ENCODE peak calls at places on chromosomes 1 and 21, in ten cellular contexts. X is NT2/D1; C is neural progenitor cell; P is SJSA1; V is right atrium auricular region; R is left ventricle myocardium inferior; K is CD8-positive, alpha-beta T cell; S is kidney; B is CD4-positive, CD25-positive, alpha-beta regulatory T cell; N is thyroid gland. U is an unnamed sample. For H3K4me1, the result is how much of the 10 kb centered on the place peaks cover.

GRCh38 chr21:19908386-19908785 is 1089.8 kb upstream of the NCAM2 start:
- DNase-seq in X (no peak), C (no peak), P (no peak), V (no peak), R (no peak), K (no peak), S (no peak), B (no peak), N (no peak), U (no peak)

GRCh38 chr1:64963466-64963865 is 2.9 kb downstream of the JAK1 start:
- DNase-seq in X (no peak), C (no peak), P (no peak), V (no peak), R (no peak), K (no peak), S (no peak), B (no peak), N (no peak), U (no peak)

GRCh38 chr1:218666263-218666662 is 321.1 kb downstream of the TGFB2 start:
- DNase-seq in X (no peak), C (no peak), P (no peak), V (no peak), R (no peak), K (no peak), S (no peak), B (no peak), N (no peak), U (no peak)

GRCh38 chr21:42061866-42062542 is 9.1 kb upstream of the UMODL1 start:
- DNase-seq in X (no peak), C (peak), P (no peak), V (no peak), R (no peak), K (peak), S (peak), B (peak), N (no peak), U (no peak)

GRCh38 chr1:170520601-170521000 is 11.4 kb upstream of the GORAB start:
- DNase-seq in X (no peak), C (no peak), P (no peak), V (no peak), R (no peak), K (no peak), S (no peak), B (no peak), N (no peak), U (no peak)

GRCh38 chr1:27605796-27606707 is 2.1 kb upstream of the AHDC1 start:
- DNase-seq in X (peak), C (peak), P (peak), V (no peak), R (no peak), K (peak), S (no peak), B (peak), N (peak), U (peak)

GRCh38 chr1:50422946-50423669 is at the start of gene DMRTA2:
- DNase-seq in X (no peak), C (peak), P (peak), V (no peak), R (no peak), K (no peak), S (peak), B (no peak), N (no peak), U (no peak)

GRCh38 chr1:94258873-94259331 is 21.5 kb upstream of the ARHGAP29 start:
- DNase-seq in X (no peak), C (no peak), P (peak), V (peak), R (no peak), K (no peak), S (no peak), B (no peak), N (peak), U (peak)

GRCh38 chr1:165828581-165829329 is 1.3 kb downstream of the UCK2 start:
- DNase-seq in X (peak), C (peak), P (peak), V (no peak), R (peak), K (no peak), S (peak), B (no peak), N (peak), U (peak)

GRCh38 chr1:163357378-163357777 is 35.6 kb downstream of the NUF2 start:
- DNase-seq in X (no peak), C (no peak), P (peak), V (no peak), R (no peak), K (no peak), S (no peak), B (no peak), N (no peak), U (no peak)

GRCh38 chr1:235486321-235486720 is 17.9 kb downstream of the B3GALNT2 start:
- DNase-seq in X (no peak), C (no peak), P (no peak), V (no peak), R (no peak), K (no peak), S (no peak), B (no peak), N (no peak), U (no peak)

GRCh38 chr1:6274102-6274501 is 13.2 kb upstream of the GPR153 start:
- DNase-seq in X (no peak), C (peak), P (no peak), V (no peak), R (no peak), K (no peak), S (no peak), B (no peak), N (no peak), U (no peak)

GRCh38 chr1:212477014-212477679 is 44.4 kb downstream of the NENF start:
- DNase-seq in X (peak), C (peak), P (peak), V (peak), R (peak), K (peak), S (peak), B (peak), N (peak), U (peak)

GRCh38 chr1:208844158-208844557 is 600.0 kb upstream of the PLXNA2 start:
- DNase-seq in X (no peak), C (no peak), P (no peak), V (no peak), R (no peak), K (no peak), S (no peak), B (no peak), N (no peak), U (no peak)

GRCh38 chr1:10510520-10511493 is 36.1 kb downstream of the PEX14 start:
- DNase-seq in X (no peak), C (no peak), P (peak), V (no peak), R (no peak), K (peak), S (no peak), B (peak), N (no peak), U (peak)

GRCh38 chr1:2213576-2214505 is 14.3 kb upstream of the SKI start:
- DNase-seq in X (no peak), C (no peak), P (no peak), V (peak), R (peak), K (no peak), S (peak), B (no peak), N (peak), U (no peak)

GRCh38 chr1:202571719-202572339 is 138.4 kb downstream of the SYT2 start:
- DNase-seq in X (no peak), C (peak), P (peak), V (no peak), R (no peak), K (no peak), S (no peak), B (peak), N (peak), U (no peak)

GRCh38 chr1:177780096-177780700 is 189.7 kb downstream of the SEC16B start:
- DNase-seq in X (peak), C (peak), P (peak), V (no peak), R (no peak), K (no peak), S (no peak), B (no peak), N (no peak), U (no peak)

GRCh38 chr1:113205980-113206766 is 133.2 kb downstream of the LRIG2 start:
- DNase-seq in X (no peak), C (no peak), P (no peak), V (no peak), R (no peak), K (no peak), S (no peak), B (no peak), N (peak), U (peak)

GRCh38 chr21:45497846-45498645 is 44.2 kb downstream of the SLC19A1 start:
- DNase-seq in X (no peak), C (no peak), P (no peak), V (no peak), R (peak), K (no peak), S (peak), B (no peak), N (no peak), U (no peak)

GRCh38 chr1:32336963-32337675 is 1.1 kb upstream of the MARCKSL1 start:
- DNase-seq in X (no peak), C (no peak), P (no peak), V (no peak), R (peak), K (no peak), S (peak), B (peak), N (peak), U (peak)

GRCh38 chr1:200153277-200154055 is 126.0 kb downstream of the NR5A2 start:
- DNase-seq in X (no peak), C (no peak), P (no peak), V (no peak), R (no peak), K (peak), S (no peak), B (peak), N (no peak), U (no peak)

GRCh38 chr1:24995661-24996060 is 65.6 kb upstream of the RUNX3 start:
- DNase-seq in X (no peak), C (no peak), P (no peak), V (no peak), R (no peak), K (no peak), S (peak), B (no peak), N (no peak), U (no peak)

GRCh38 chr1:2583331-2583791 is 3.2 kb upstream of the PRXL2B start:
- DNase-seq in X (no peak), C (no peak), P (no peak), V (no peak), R (no peak), K (no peak), S (peak), B (peak), N (no peak), U (no peak)

GRCh38 chr1:220881918-220882891 is 3.0 kb downstream of the HLX start:
- DNase-seq in X (peak), C (peak), P (no peak), V (no peak), R (no peak), K (no peak), S (peak), B (no peak), N (no peak), U (no peak)

GRCh38 chr1:50369830-50370229 is 53.4 kb downstream of the DMRTA2 start:
- DNase-seq in X (no peak), C (peak), P (no peak), V (no peak), R (no peak), K (no peak), S (no peak), B (no peak), N (no peak), U (no peak)

GRCh38 chr21:14968821-14969220 is 96.0 kb downstream of the NRIP1 start:
- DNase-seq in X (no peak), C (no peak), P (no peak), V (no peak), R (no peak), K (no peak), S (no peak), B (no peak), N (no peak), U (no peak)

GRCh38 chr1:208006258-208006920 is 95.5 kb upstream of the CD34 start:
- DNase-seq in X (no peak), C (no peak), P (no peak), V (no peak), R (no peak), K (no peak), S (no peak), B (no peak), N (no peak), U (no peak)

GRCh38 chr1:94927405-94928175 is 680 bp upstream of the CNN3 start:
- DNase-seq in X (peak), C (peak), P (peak), V (no peak), R (no peak), K (no peak), S (no peak), B (no peak), N (no peak), U (peak)

GRCh38 chr1:40312238-40313205 is 4.6 kb downstream of the COL9A2 start:
- DNase-seq in X (no peak), C (peak), P (no peak), V (no peak), R (peak), K (no peak), S (no peak), B (peak), N (no peak), U (peak)

GRCh38 chr21:31220567-31220966 is 123.5 kb downstream of the TIAM1 start:
- DNase-seq in X (no peak), C (peak), P (no peak), V (no peak), R (no peak), K (no peak), S (no peak), B (no peak), N (no peak), U (no peak)

GRCh38 chr21:38930838-38931237 is 125.1 kb downstream of the ETS2 start:
- DNase-seq in X (no peak), C (no peak), P (no peak), V (peak), R (no peak), K (no peak), S (no peak), B (no peak), N (no peak), U (peak)

GRCh38 chr1:218565333-218565732 is 220.2 kb downstream of the TGFB2 start:
- DNase-seq in X (no peak), C (no peak), P (no peak), V (no peak), R (no peak), K (no peak), S (no peak), B (no peak), N (peak), U (no peak)

GRCh38 chr1:153609585-153609907 is 3.4 kb downstream of the S100A16 start:
- DNase-seq in X (no peak), C (no peak), P (no peak), V (no peak), R (no peak), K (no peak), S (no peak), B (no peak), N (no peak), U (no peak)
- H3K4me3 ChIP-seq in X (peak), C (no peak), P (no peak), V (peak), R (peak), K (no peak), S (peak), B (no peak), N (no peak), U (no peak)

DNA sequence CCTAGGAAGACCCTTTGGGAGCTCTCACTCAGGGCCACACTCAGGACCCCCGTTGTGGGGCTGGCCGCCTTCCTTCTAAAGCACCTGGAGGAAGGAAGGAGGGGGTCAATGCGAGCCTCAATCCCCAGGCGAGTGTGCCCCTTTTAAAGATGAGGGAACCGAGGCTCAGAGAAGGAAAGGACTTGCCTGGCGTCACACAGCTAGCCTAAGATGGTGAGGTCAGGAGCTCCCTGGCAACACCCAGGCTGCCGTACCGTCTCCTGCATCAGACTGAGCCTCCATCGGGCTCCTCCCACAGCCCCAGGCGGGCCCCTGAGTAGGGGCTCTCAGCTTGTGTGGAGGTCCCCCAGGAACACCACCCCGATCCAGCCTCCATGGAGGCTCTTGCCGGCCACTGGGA is 574 bp upstream of the AIRE start:
- DNase-seq in X (no peak), C (no peak), P (no peak), V (no peak), R (no peak), K (no peak), S (no peak), B (no peak), N (no peak), U (no peak)
- H3K4me1 ChIP-seq in X (under half), C (under half), P (under half), V (under half), R (under half), K (under half), S (under half), B (under half), N (under half), U (under half)

GRCh38 chr1:84688461-84689061 is 1.7 kb downstream of the SSX2IP start:
- DNase-seq in X (no peak), C (no peak), P (no peak), V (no peak), R (no peak), K (no peak), S (no peak), B (no peak), N (no peak), U (no peak)
- H3K4me3 ChIP-seq in X (no peak), C (peak), P (no peak), V (no peak), R (peak), K (no peak), S (peak), B (peak), N (no peak), U (no peak)

GRCh38 chr1:21881250-21881649 is 55.9 kb downstream of the HSPG2 start:
- DNase-seq in X (no peak), C (no peak), P (no peak), V (no peak), R (no peak), K (no peak), S (no peak), B (no peak), N (no peak), U (no peak)
- H3K4me1 ChIP-seq in X (under half), C (under half), P (under half), V (under half), R (under half), K (under half), S (under half), B (under half), N (under half), U (under half)

DNA sequence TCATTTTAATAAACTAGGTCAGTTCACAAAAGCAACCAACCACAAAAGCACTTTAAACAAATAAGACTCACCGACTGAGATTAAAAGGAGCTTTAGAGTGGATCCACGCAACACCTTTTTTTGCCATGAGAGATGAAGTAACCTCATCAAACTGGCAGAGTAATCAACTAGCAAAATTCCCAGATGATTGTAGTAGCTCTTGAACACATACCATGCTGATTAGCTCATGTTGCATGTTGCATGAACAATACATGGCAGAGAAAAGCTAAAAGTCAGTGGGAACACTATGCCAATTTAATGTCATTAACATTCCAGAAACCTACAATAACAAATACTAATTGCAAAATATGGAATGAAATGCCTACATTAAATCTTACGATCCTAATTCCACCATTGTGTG is 4.1 kb downstream of the WARS2 start:
- DNase-seq in X (no peak), C (no peak), P (peak), V (no peak), R (no peak), K (no peak), S (no peak), B (no peak), N (no peak), U (no peak)
- H3K4me3 ChIP-seq in X (no peak), C (no peak), P (no peak), V (no peak), R (no peak), K (no peak), S (no peak), B (no peak), N (no peak), U (no peak)

DNA sequence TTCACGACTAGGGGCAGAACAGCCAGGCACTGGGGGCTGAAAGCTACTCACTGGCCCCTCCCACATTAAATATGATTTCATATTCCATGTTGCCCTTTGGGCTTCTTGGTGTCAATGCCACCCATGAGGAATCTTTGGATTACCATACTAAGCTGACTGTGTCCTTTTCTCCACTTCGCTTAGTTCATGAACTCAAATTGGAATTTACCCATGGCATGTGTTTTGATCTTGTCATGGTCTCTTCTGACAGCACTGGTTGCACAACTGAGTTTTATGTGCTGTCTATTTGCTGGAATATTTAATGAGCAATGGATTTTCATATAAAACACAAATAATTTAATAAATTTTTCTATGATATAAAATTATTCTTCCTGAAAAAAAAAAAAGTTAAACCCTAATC is 59.2 kb downstream of the SERBP1 start:
- DNase-seq in X (no peak), C (no peak), P (no peak), V (no peak), R (no peak), K (no peak), S (no peak), B (no peak), N (no peak), U (no peak)
- H3K4me1 ChIP-seq in X (under half), C (under half), P (under half), V (under half), R (under half), K (under half), S (under half), B (under half), N (under half), U (under half)

GRCh38 chr1:70707214-70707613 is 296.1 kb downstream of the CTH start:
- DNase-seq in X (no peak), C (no peak), P (no peak), V (no peak), R (no peak), K (no peak), S (no peak), B (no peak), N (no peak), U (no peak)

GRCh38 chr1:70706381-70707173 is 295.5 kb downstream of the CTH start:
- DNase-seq in X (no peak), C (peak), P (no peak), V (no peak), R (no peak), K (no peak), S (no peak), B (no peak), N (no peak), U (no peak)
- H3K4me3 ChIP-seq in X (no peak), C (peak), P (no peak), V (peak), R (peak), K (no peak), S (peak), B (no peak), N (no peak), U (no peak)